ENCODE peak calls at places on chromosomes 13 and 19, in five cellular contexts. Q, Y, E, N and B are unnamed samples.

GRCh38 chr19:44851427-44851826 is 5.3 kb downstream of the NECTIN2 start:
- DNase-seq in Y (no peak), N (no peak), Q (no peak), E (no peak), B (no peak)

GRCh38 chr13:67314405-67314804 is 84.3 kb upstream of the PCDH9 start:
- DNase-seq in Y (no peak), N (no peak), E (no peak), Q (no peak), B (no peak)

GRCh38 chr13:44904982-44905381 is 84.3 kb downstream of the NUFIP1 start:
- DNase-seq in N (peak), E (peak), Q (peak), Y (no peak), B (peak)

GRCh38 chr13:99260216-99260615 is 2.0 kb upstream of the GPR18 start:
- DNase-seq in Q (no peak), Y (no peak), E (no peak), N (no peak), B (no peak)

GRCh38 chr13:87656311-87656710 is 14.9 kb upstream of the SLITRK5 start:
- DNase-seq in N (no peak), E (no peak), Y (no peak), Q (no peak), B (no peak)

GRCh38 chr13:54742984-54743383 is 1714.4 kb downstream of the OLFM4 start:
- DNase-seq in E (no peak), N (no peak), Q (no peak), Y (no peak), B (no peak)

GRCh38 chr13:37229931-37230330 is 124.5 kb upstream of the CSNK1A1L start:
- DNase-seq in E (no peak), Q (no peak), N (no peak), Y (no peak), B (no peak)

GRCh38 chr13:46160474-46161066 is 21.4 kb downstream of the LCP1 start:
- DNase-seq in E (peak), Q (no peak), Y (no peak), N (peak), B (no peak)

GRCh38 chr13:25215253-25215575 is 43.1 kb upstream of the AMER2 start:
- DNase-seq in Q (no peak), Y (no peak), E (no peak), N (no peak), B (no peak)

GRCh38 chr19:6794817-6795431 is 22.4 kb downstream of the VAV1 start:
- DNase-seq in Y (no peak), E (no peak), Q (no peak), N (no peak), B (no peak)

GRCh38 chr13:44191504-44192171 is 182.0 kb upstream of the SERP2 start:
- DNase-seq in Q (peak), E (peak), Y (peak), N (peak), B (peak)

GRCh38 chr19:51272183-51272817 is 21.4 kb downstream of the SIGLECL1 start:
- DNase-seq in Q (no peak), N (no peak), E (no peak), Y (no peak), B (no peak)

GRCh38 chr13:113034451-113035208 is 65.6 kb downstream of the MCF2L start:
- DNase-seq in Q (peak), N (peak), Y (no peak), E (peak), B (peak)

GRCh38 chr19:47704024-47704423 is 9.2 kb upstream of the EHD2 start:
- DNase-seq in Y (no peak), E (peak), N (no peak), Q (peak), B (no peak)

GRCh38 chr13:42041684-42042035 is 6.8 kb upstream of the DGKH start:
- DNase-seq in E (peak), N (peak), Y (no peak), Q (peak), B (no peak)

GRCh38 chr13:44218501-44219240 is 155.0 kb upstream of the SERP2 start:
- DNase-seq in E (peak), N (peak), Q (peak), Y (no peak), B (peak)

GRCh38 chr13:77374786-77375185 is 47.9 kb upstream of the MYCBP2 start:
- DNase-seq in Q (no peak), E (no peak), Y (no peak), N (no peak), B (no peak)

GRCh38 chr13:47932953-47933687 is 68.0 kb downstream of the SUCLA2 start:
- DNase-seq in N (peak), E (no peak), Q (no peak), Y (no peak), B (no peak)

GRCh38 chr19:38670921-38671398 is 23.5 kb downstream of the ACTN4 start:
- DNase-seq in N (no peak), E (no peak), Q (no peak), Y (no peak), B (no peak)

GRCh38 chr19:17779281-17779930 is 15.5 kb upstream of the B3GNT3 start:
- DNase-seq in Q (peak), E (peak), N (peak), Y (no peak), B (no peak)

GRCh38 chr19:29878973-29879654 is 62.9 kb upstream of the URI1 start:
- DNase-seq in N (peak), Q (no peak), E (peak), Y (no peak), B (no peak)

GRCh38 chr19:19750842-19751790 is 18.2 kb upstream of the ZNF14 start:
- DNase-seq in N (no peak), E (no peak), Q (no peak), Y (no peak), B (no peak)

GRCh38 chr19:49491030-49491803 is 3.8 kb downstream of the RPL13A start:
- DNase-seq in Y (no peak), Q (no peak), E (no peak), N (no peak), B (no peak)

GRCh38 chr19:5216141-5216847 is 124.3 kb downstream of the PTPRS start:
- DNase-seq in Q (no peak), N (no peak), Y (no peak), E (no peak), B (no peak)

GRCh38 chr19:1068111-1069001 is 1.4 kb downstream of the ARHGAP45 start:
- DNase-seq in E (no peak), Q (peak), N (peak), Y (no peak), B (no peak)

GRCh38 chr19:340620-341385 is 3.8 kb downstream of the MIER2 start:
- DNase-seq in N (no peak), E (no peak), Q (no peak), Y (no peak), B (no peak)

GRCh38 chr13:114095486-114095885 is 36.9 kb downstream of the RASA3 start:
- DNase-seq in E (no peak), N (no peak), Q (no peak), Y (no peak), B (no peak)